ENCODE peak calls at places on chromosomes 1 and 21, in six cellular contexts. Y is activated CD4-positive, CD25-positive, alpha-beta regulatory T cell treated with anti-CD3 and anti-CD28 coated beads, Interleukin-2, amount 50 U/mL, for 16 hours; S is colonic mucosa; K is GM20000; N is activated CD4-positive, alpha-beta T cell treated with anti-CD3 and anti-CD28 coated beads for 24 hours; F is mesenchymal stem cell. R is an unnamed sample.

GRCh38 chr1:43367904-43368645 is at the start of gene ELOVL1:
- DNase-seq in K (peak), F (peak), S (peak), N (peak), Y (peak), R (peak)

GRCh38 chr1:27416387-27417111 is 24.1 kb downstream of the GPR3 start:
- DNase-seq in F (peak), N (no peak), Y (peak), K (no peak), S (peak), R (peak)

GRCh38 chr1:156108057-156108456 is 6.5 kb upstream of the LMNA start:
- DNase-seq in N (no peak), Y (no peak), S (no peak), F (no peak), K (no peak), R (no peak)

GRCh38 chr1:22457356-22457755 is 5.7 kb downstream of the ZBTB40 start:
- DNase-seq in S (no peak), F (peak), N (no peak), Y (no peak), K (no peak), R (peak)

GRCh38 chr21:41374177-41374712 is 12.4 kb downstream of the MX2 start:
- DNase-seq in N (no peak), Y (no peak), S (no peak), K (no peak), F (no peak), R (no peak)

GRCh38 chr1:69913967-69914366 is 291.4 kb downstream of the LRRC40 start:
- DNase-seq in N (no peak), S (no peak), F (peak), Y (no peak), K (no peak), R (peak)

GRCh38 chr1:116693759-116694482 is 26.4 kb upstream of the IGSF3 start:
- DNase-seq in F (no peak), K (no peak), Y (no peak), S (peak), N (no peak), R (no peak)

GRCh38 chr1:28602536-28603439 is 10.7 kb downstream of the RAB42 start:
- DNase-seq in F (peak), N (no peak), K (peak), S (peak), Y (no peak), R (peak)

GRCh38 chr1:34885405-34886247 is 26.1 kb upstream of the SMIM12 start:
- DNase-seq in S (peak), K (peak), N (peak), Y (no peak), F (peak), R (peak)

GRCh38 chr1:48430832-48431231 is 41.2 kb downstream of the SPATA6 start:
- DNase-seq in F (no peak), Y (no peak), N (no peak), S (no peak), K (no peak), R (no peak)

GRCh38 chr1:28369225-28369517 is 369 bp upstream of the PHACTR4 start:
- DNase-seq in S (no peak), K (no peak), N (no peak), F (no peak), Y (no peak), R (no peak)

GRCh38 chr1:204301171-204301957 is 58.4 kb downstream of the PLEKHA6 start:
- DNase-seq in S (no peak), F (no peak), K (no peak), Y (no peak), N (no peak), R (no peak)

GRCh38 chr21:33685613-33686197 is 43.4 kb downstream of the ITSN1 start:
- DNase-seq in S (no peak), N (no peak), Y (no peak), K (no peak), F (peak), R (peak)

GRCh38 chr1:119631433-119632102 is 16.5 kb downstream of the ZNF697 start:
- DNase-seq in F (peak), N (no peak), S (peak), K (peak), Y (no peak), R (peak)

GRCh38 chr1:239123243-239123642 is 263.1 kb upstream of the CHRM3 start:
- DNase-seq in Y (no peak), F (no peak), S (no peak), K (no peak), N (no peak), R (no peak)

R was measured in endothelial cell of umbilical vein.